ENCODE peak calls at places on chromosomes 16 and 17, in seven cellular contexts. H is uterus; A is GM23338; V is CD4-positive, alpha-beta T cell; W is upper lobe of right lung; F is sigmoid colon; S is CD8-positive, alpha-beta T cell. O is an unnamed sample.

GRCh38 chr17:38871247-38871991 is 1.6 kb downstream of the LASP1 start:
- DNase-seq in H (peak), A (peak), V (peak), W (peak), F (peak), S (no peak), O (no peak)

GRCh38 chr17:81543339-81543675 is 8.8 kb downstream of the FAAP100 start:
- DNase-seq in H (no peak), A (no peak), V (no peak), W (no peak), F (no peak), S (no peak), O (no peak)

GRCh38 chr17:7587831-7588230 is 2.1 kb downstream of the SOX15 start:
- DNase-seq in H (no peak), A (no peak), V (no peak), W (no peak), F (peak), S (no peak), O (no peak)

GRCh38 chr16:80924372-80924978 is 82.2 kb downstream of the CMC2 start:
- DNase-seq in H (no peak), A (peak), V (no peak), W (no peak), F (no peak), S (no peak), O (peak)

GRCh38 chr16:5504028-5504758 is 406.6 kb upstream of the EEF2KMT start:
- DNase-seq in H (no peak), A (no peak), V (no peak), W (no peak), F (peak), S (no peak), O (peak)

GRCh38 chr17:72516772-72517399 is 396.1 kb downstream of the SOX9 start:
- DNase-seq in H (no peak), A (no peak), V (no peak), W (no peak), F (no peak), S (no peak), O (no peak)

GRCh38 chr16:66427871-66428681 is 981 bp downstream of the BEAN1 start:
- DNase-seq in H (no peak), A (peak), V (no peak), W (no peak), F (no peak), S (no peak), O (peak)

GRCh38 chr17:30824002-30824355 is 513 bp downstream of the CRLF3 start:
- DNase-seq in H (peak), A (no peak), V (no peak), W (no peak), F (no peak), S (no peak), O (peak)

GRCh38 chr17:6478486-6478885 is 34.2 kb downstream of the PIMREG start:
- DNase-seq in H (no peak), A (no peak), V (no peak), W (no peak), F (no peak), S (no peak), O (no peak)

GRCh38 chr17:31394544-31394943 is 3.1 kb downstream of the RAB11FIP4 start:
- DNase-seq in H (no peak), A (peak), V (no peak), W (peak), F (no peak), S (no peak), O (no peak)

GRCh38 chr17:44780845-44781480 is 22.2 kb downstream of the ADAM11 start:
- DNase-seq in H (no peak), A (no peak), V (no peak), W (peak), F (no peak), S (no peak), O (peak)

GRCh38 chr16:89746043-89746442 is 24.7 kb downstream of the ZNF276 start:
- DNase-seq in H (no peak), A (no peak), V (no peak), W (no peak), F (no peak), S (no peak), O (no peak)

GRCh38 chr17:57895382-57896060 is 45.7 kb upstream of the MRPS23 start:
- DNase-seq in H (peak), A (no peak), V (no peak), W (peak), F (peak), S (no peak), O (no peak)

GRCh38 chr17:35651467-35651866 is 64.3 kb downstream of the AP2B1 start:
- DNase-seq in H (no peak), A (no peak), V (no peak), W (no peak), F (no peak), S (no peak), O (no peak)

GRCh38 chr16:75385507-75386152 is 47.7 kb downstream of the CFDP1 start:
- DNase-seq in H (peak), A (peak), V (no peak), W (no peak), F (no peak), S (no peak), O (peak)

GRCh38 chr16:88383401-88384221 is 852 bp downstream of the ZNF469 start:
- DNase-seq in H (peak), A (peak), V (no peak), W (peak), F (peak), S (no peak), O (peak)

GRCh38 chr17:19538095-19539039 is 4.7 kb downstream of the SLC47A1 start:
- DNase-seq in H (peak), A (peak), V (no peak), W (peak), F (peak), S (no peak), O (no peak)

GRCh38 chr16:70298988-70299938 is at the start of gene DDX19B:
- DNase-seq in H (peak), A (peak), V (peak), W (peak), F (peak), S (peak), O (peak)

GRCh38 chr17:51650772-51651171 is 390.4 kb downstream of the UTP18 start:
- DNase-seq in H (no peak), A (no peak), V (no peak), W (no peak), F (no peak), S (no peak), O (no peak)

GRCh38 chr16:85654251-85655115 is 34.3 kb downstream of the GINS2 start:
- DNase-seq in H (no peak), A (no peak), V (no peak), W (no peak), F (no peak), S (no peak), O (no peak)

GRCh38 chr17:72501404-72502110 is 380.7 kb downstream of the SOX9 start:
- DNase-seq in H (no peak), A (no peak), V (no peak), W (peak), F (no peak), S (no peak), O (no peak)

GRCh38 chr16:50303041-50303604 is 36.8 kb downstream of the ADCY7 start:
- DNase-seq in H (peak), A (no peak), V (no peak), W (peak), F (peak), S (no peak), O (peak)

GRCh38 chr16:82891918-82892317 is 265.1 kb downstream of the CDH13 start:
- DNase-seq in H (no peak), A (no peak), V (no peak), W (no peak), F (no peak), S (no peak), O (no peak)

GRCh38 chr17:79831367-79832210 is 7.7 kb downstream of the CBX4 start:
- DNase-seq in H (no peak), A (peak), V (no peak), W (peak), F (peak), S (no peak), O (peak)

GRCh38 chr16:67741118-67741517 is 22.0 kb upstream of the GFOD2 start:
- DNase-seq in H (no peak), A (no peak), V (no peak), W (no peak), F (no peak), S (no peak), O (no peak)

GRCh38 chr17:30344283-30345088 is 10.6 kb upstream of the TMIGD1 start:
- DNase-seq in H (peak), A (no peak), V (no peak), W (peak), F (no peak), S (no peak), O (peak)

GRCh38 chr16:67104061-67104460 is 5.7 kb upstream of the PHAF1 start:
- DNase-seq in H (no peak), A (peak), V (no peak), W (no peak), F (no peak), S (no peak), O (peak)

GRCh38 chr16:57630402-57630787 is 2.0 kb downstream of the ADGRG1 start:
- DNase-seq in H (no peak), A (no peak), V (no peak), W (no peak), F (no peak), S (no peak), O (no peak)
- H3K27ac ChIP-seq in H (peak), A (no peak), V (no peak), W (no peak), F (no peak), S (no peak), O (no peak)

DNA sequence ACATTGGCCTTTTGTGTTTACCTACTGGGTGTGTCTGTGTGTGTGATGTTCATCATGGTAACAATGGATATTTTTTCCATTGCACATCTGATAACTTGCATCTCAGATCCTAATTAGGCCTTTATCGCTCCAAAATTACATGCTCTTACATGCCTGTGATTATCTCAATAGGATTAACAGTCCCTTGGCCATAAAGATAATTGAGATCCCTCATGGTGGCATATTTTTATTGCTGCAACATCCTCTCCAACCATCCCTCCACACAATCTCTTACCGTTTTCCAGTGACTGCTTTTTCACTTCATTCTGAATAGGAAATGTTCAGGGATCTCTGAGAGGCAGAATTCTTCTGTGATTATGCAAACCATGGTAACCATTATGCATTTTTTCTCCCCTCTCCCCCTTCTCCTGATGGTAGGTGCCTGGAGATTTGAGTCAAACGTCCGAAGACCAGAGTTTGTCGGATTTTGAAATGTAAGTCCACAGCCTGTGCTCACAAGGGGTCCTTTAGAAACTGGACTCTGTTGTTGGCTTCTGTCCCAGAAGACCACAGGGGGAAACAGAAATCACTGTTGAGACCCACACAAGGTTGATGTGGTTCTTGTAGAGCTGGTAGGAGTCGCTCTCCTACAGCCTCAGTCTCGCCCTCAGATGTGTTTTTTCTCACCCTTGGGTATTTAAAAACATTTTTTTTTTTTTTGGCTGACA is 405.5 kb downstream of the CPPED1 start:
- DNase-seq in H (no peak), A (no peak), V (no peak), W (no peak), F (no peak), S (no peak), O (no peak)
- H3K27ac ChIP-seq in H (no peak), A (no peak), V (no peak), W (no peak), F (no peak), S (no peak), O (no peak)

GRCh38 chr17:40301315-40301714 is 7.7 kb upstream of the RARA start:
- DNase-seq in H (no peak), A (peak), V (no peak), W (no peak), F (no peak), S (no peak), O (no peak)
- H3K27ac ChIP-seq in H (no peak), A (no peak), V (no peak), W (no peak), F (no peak), S (no peak), O (no peak)

DNA sequence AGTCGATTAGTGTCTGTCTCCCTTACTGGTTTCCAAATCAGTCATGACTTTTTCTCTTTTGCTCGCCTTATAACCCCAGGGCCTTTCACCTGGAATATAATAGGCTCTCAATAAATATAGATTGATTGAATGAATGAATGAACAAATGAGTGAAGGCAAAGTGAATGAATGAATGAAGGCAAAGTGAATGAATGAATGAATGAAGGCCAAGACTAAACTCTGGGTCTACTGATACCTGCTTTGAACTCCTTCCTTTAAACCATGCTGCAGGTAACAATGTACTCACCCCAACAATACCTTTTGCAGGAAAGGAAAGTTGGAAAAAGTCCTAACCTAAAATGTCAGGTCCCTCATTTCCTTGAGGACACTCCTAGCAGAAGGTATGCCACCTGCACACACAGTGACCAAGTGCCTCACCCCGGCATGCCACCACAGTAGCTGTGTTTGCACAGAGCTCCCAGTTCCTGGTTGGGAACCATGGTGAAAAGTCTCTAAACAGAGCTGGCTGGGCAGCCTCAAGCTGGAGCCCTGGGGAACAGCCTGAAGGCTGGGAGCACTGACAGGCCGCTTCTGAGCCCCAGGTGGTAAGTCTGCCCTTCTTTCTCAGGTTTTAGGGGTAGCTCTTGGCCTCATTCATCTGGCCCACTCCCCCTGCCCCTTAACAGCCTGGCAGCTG is 42.7 kb upstream of the ANKFN1 start:
- DNase-seq in H (no peak), A (no peak), V (no peak), W (peak), F (no peak), S (no peak), O (no peak)
- H3K27ac ChIP-seq in H (no peak), A (no peak), V (no peak), W (peak), F (no peak), S (no peak), O (no peak)